ENCODE peak calls at places on chromosomes 5 and 9, in six cellular contexts. I is HCT116; N is sigmoid colon; O is naive thymus-derived CD4-positive, alpha-beta T cell; X is esophagus squamous epithelium; C is IMR-90. G is an unnamed sample.

GRCh38 chr5:93800988-93801811 is 59.8 kb upstream of the POU5F2 start:
- DNase-seq in I (peak; percentile 66), X (no peak), N (no peak), C (peak; percentile 64), O (peak; percentile 30), G (peak; percentile 45)

GRCh38 chr5:177098103-177098771 is 11.5 kb downstream of the FGFR4 start:
- DNase-seq in N (no peak), X (no peak), I (no peak), O (no peak), C (peak; percentile 41), G (no peak)

GRCh38 chr5:32233696-32234447 is 59.8 kb upstream of the GOLPH3 start:
- DNase-seq in C (peak; percentile 69), O (no peak), X (no peak), I (no peak), N (no peak), G (no peak)

GRCh38 chr5:136021016-136021405 is 7.8 kb upstream of the TGFBI start:
- DNase-seq in X (no peak), N (peak; percentile 37), I (no peak), C (peak; percentile 78), O (no peak), G (no peak)

GRCh38 chr9:130078547-130078946 is 24.8 kb downstream of the GPR107 start:
- DNase-seq in C (no peak), O (no peak), N (peak; percentile 7), I (no peak), X (no peak), G (no peak)

GRCh38 chr9:87036482-87036881 is 89.2 kb upstream of the GAS1 start:
- DNase-seq in N (no peak), O (no peak), C (no peak), I (no peak), X (no peak), G (no peak)

GRCh38 chr9:119811030-119811429 is 441.8 kb upstream of the BRINP1 start:
- DNase-seq in I (no peak), O (no peak), N (no peak), C (peak; percentile 1), X (no peak), G (no peak)

GRCh38 chr5:160356550-160357347 is 13.7 kb downstream of the C1QTNF2 start:
- DNase-seq in C (no peak), I (no peak), O (no peak), N (no peak), X (no peak), G (no peak)

GRCh38 chr9:109498195-109499060 is at the start of gene PTPN3:
- DNase-seq in I (no peak), N (no peak), O (no peak), C (no peak), X (no peak), G (no peak)

GRCh38 chr5:176695073-176695472 is 47.8 kb downstream of the TSPAN17 start:
- DNase-seq in I (no peak), X (no peak), C (no peak), O (no peak), N (no peak), G (no peak)

GRCh38 chr5:171205375-171205774 is 103.7 kb upstream of the TLX3 start:
- DNase-seq in O (no peak), X (no peak), N (no peak), I (no peak), C (no peak), G (no peak)

GRCh38 chr5:155700333-155700732 is 626.6 kb upstream of the SGCD start:
- DNase-seq in N (no peak), X (no peak), I (no peak), C (no peak), O (no peak), G (no peak)

GRCh38 chr5:86979801-86980510 is 287.7 kb upstream of the RASA1 start:
- DNase-seq in X (no peak), O (no peak), N (no peak), I (peak; percentile 33), C (peak; percentile 71), G (no peak)

GRCh38 chr5:16756692-16757091 is 139.9 kb upstream of the RETREG1 start:
- DNase-seq in N (no peak), O (no peak), C (no peak), I (no peak), X (no peak), G (peak; percentile 42)

GRCh38 chr5:104569621-104570020 is 1007.0 kb upstream of the NUDT12 start:
- DNase-seq in X (no peak), O (no peak), I (no peak), N (no peak), C (no peak), G (no peak)
- H3K4me3 ChIP-seq in X (no peak overlapping the region), O (no peak overlapping the region), I (no peak overlapping the region), N (no peak overlapping the region), C (no peak overlapping the region), G (no peak overlapping the region)

GRCh38 chr5:139646912-139647391 is 1.2 kb upstream of the CXXC5 start:
- DNase-seq in I (no peak), X (no peak), O (no peak), N (peak; percentile 65), C (no peak), G (no peak)

GRCh38 chr5:139644001-139644456 is 4.1 kb upstream of the CXXC5 start:
- DNase-seq in X (no peak), N (peak; percentile 63), I (no peak), O (no peak), C (no peak), G (no peak)

GRCh38 chr5:139644646-139645494 is 3.3 kb upstream of the CXXC5 start:
- DNase-seq in I (no peak), O (no peak), C (no peak), N (peak; percentile 26), X (no peak), G (no peak)

GRCh38 chr5:139646111-139646510 is 2.0 kb upstream of the CXXC5 start:
- DNase-seq in N (peak; percentile 36), C (no peak), I (no peak), O (no peak), X (no peak), G (no peak)

DNA sequence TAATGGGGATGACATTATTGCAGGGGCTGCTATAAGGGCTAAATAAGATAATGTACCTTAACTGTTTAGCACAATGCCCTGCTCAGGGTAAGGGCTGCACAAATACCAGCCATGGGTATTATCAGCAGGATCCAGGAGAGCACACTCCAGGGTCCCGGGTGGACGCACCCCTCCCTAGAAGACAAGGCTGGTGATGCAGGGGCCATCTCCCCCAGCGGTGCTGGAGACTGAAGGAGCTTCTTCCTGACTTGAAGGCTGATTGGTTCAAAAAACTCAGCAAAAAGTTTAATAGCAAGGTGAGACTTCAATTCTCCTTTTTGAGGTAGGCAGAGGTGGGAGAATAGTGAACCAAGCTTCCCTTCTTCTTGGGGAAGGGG is 2.7 kb upstream of the CXXC5 start:
- DNase-seq in X (no peak), O (no peak), C (no peak), I (no peak), N (peak; percentile 52), G (no peak)
- H3K4me1 ChIP-seq in X (peaks cover 81% of the 10 kb centered on the region), O (peaks cover 32% of the 10 kb centered on the region), C (no peaks in the 10 kb centered on the region), I (peaks cover 40% of the 10 kb centered on the region), N (peaks cover 37% of the 10 kb centered on the region), G (peaks cover 1% of the 10 kb centered on the region)

DNA sequence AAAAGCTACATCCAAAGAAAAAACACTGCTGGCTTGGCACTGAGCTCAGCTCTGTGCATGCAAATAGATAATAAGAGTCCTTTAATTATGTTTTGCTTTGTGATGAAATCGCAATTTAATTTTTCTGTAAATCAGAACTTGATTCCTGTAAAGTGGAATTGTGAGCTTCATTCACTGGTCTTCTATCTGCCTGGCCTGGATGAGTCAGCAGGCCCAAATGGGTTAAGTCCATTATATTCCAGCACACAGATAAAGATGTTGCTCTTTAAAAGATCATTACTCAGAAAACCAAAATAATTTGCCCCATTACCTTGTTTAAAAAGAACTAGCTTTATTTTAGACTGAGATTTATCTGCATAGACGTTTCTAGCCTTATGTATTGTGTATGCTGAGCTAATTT is 90.4 kb downstream of the CARTPT start:
- DNase-seq in O (no peak), I (no peak), X (no peak), N (no peak), C (no peak), G (no peak)
- H3K36me3 ChIP-seq in O (no peaks in the 10 kb centered on the region), I (no peaks in the 10 kb centered on the region), X (no peaks in the 10 kb centered on the region), N (no peaks in the 10 kb centered on the region), C (no peaks in the 10 kb centered on the region), G (no peaks in the 10 kb centered on the region)

GRCh38 chr9:128818839-128819715 is 777 bp downstream of the ENDOG start:
- DNase-seq in C (no peak), O (peak; percentile 49), N (no peak), I (no peak), X (no peak), G (no peak)
- H3K4me3 ChIP-seq in C (peak overlapping the region; percentile 59), O (peak overlapping the region; percentile 56), N (peak overlapping the region; percentile 57), I (peak overlapping the region; percentile 71), X (peak overlapping the region; percentile 75), G (peak overlapping the region; percentile 47)

DNA sequence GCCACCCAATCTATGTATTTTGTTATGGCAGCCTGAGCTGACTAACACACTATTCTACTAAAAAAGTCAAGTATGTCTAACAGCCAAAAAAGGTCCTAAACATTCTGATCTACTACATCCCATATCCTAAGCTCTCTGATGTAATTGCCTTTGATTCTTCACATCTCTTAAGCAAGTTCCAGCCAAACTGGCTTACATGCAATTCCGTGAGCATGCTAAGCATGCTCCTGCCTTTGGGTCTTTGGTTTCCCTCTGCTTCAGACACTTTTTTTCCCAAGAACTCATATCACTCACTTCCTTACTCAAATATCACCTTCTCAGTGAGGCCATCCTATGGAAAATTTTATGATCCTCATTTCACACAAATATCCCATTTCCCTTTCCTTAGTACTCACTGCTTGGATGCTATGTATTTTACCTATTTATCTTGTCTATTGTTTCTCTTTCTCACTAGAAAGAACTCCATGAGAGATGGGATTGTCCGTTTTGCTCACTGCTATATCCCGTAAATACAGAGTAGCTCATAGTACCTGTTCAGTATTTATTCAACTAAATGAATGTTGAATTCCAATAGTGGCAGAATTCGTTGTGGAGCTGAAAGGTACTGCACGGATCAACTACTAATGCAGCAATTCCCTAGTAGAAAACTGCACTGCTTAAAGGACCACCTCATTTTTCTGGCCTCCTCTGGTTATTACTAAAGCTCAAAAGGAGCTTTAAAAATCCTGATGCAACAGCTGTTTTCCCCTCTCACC is 2.3 kb upstream of the SLC12A2 start:
- DNase-seq in X (no peak), O (no peak), N (no peak), C (no peak), I (peak; percentile 24), G (no peak)
- H3K4me1 ChIP-seq in X (peaks cover 59% of the 10 kb centered on the region), O (peaks cover 41% of the 10 kb centered on the region), N (peaks cover 30% of the 10 kb centered on the region), C (no peaks in the 10 kb centered on the region), I (peaks cover 14% of the 10 kb centered on the region), G (peaks cover 21% of the 10 kb centered on the region)

DNA sequence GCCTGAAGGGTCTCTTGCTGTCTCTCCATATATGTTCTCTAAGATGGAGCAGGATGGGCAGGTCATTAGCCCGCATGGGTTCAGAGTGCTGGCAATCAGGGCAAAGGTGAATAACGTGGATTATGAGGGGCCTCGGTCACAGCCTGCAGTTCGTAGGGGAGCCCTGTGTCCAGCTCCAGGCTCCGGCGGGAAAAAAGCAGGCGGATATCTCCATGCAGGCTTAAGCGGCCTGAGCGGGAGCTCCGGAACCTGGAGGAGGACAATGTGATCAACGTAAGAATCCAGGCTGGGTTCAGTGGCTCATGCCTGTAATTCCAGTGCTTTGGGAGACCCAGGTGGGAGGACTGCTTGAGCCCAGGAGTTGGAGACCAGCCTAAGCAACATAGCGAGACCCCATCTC is 2.2 kb upstream of the STOML2 start:
- DNase-seq in N (no peak), I (no peak), X (no peak), C (no peak), O (no peak), G (no peak)
- H3K36me3 ChIP-seq in N (peaks cover 51% of the 10 kb centered on the region), I (peaks cover 13% of the 10 kb centered on the region), X (peaks cover 22% of the 10 kb centered on the region), C (peaks cover 48% of the 10 kb centered on the region), O (peaks cover 4% of the 10 kb centered on the region), G (peaks cover 22% of the 10 kb centered on the region)